ENCODE peak calls at places on chromosomes 1 and 21, in nine cellular contexts. U, L, K, R, O, S, G, W and N are unnamed samples.
A peak's percentile ranks its signal among the peaks of the same experiment; 100 is the strongest.

GRCh38 chr1:238061967-238062613 is 171.4 kb upstream of the ZP4 start:
- DNase-seq in U (no peak), L (peak; percentile 70), K (no peak), R (no peak), O (peak; percentile 77), S (no peak), G (no peak), W (no peak), N (peak; percentile 29)

GRCh38 chr21:42747746-42748351 is 94.4 kb downstream of the PDE9A start:
- DNase-seq in U (no peak), L (no peak), K (no peak), R (no peak), O (no peak), S (no peak), G (no peak), W (no peak), N (no peak)

GRCh38 chr1:173269490-173270230 is 62.5 kb upstream of the TNFSF4 start:
- DNase-seq in U (no peak), L (peak; percentile 91), K (no peak), R (peak; percentile 93), O (peak; percentile 83), S (no peak), G (no peak), W (no peak), N (peak; percentile 98)

GRCh38 chr21:28518620-28519019 is 474.1 kb downstream of the LTN1 start:
- DNase-seq in U (no peak), L (no peak), K (no peak), R (peak; percentile 36), O (no peak), S (no peak), G (no peak), W (no peak), N (no peak)

GRCh38 chr1:192235127-192235526 is 76.9 kb downstream of the RGS18 start:
- DNase-seq in U (no peak), L (no peak), K (no peak), R (peak; percentile 13), O (no peak), S (no peak), G (no peak), W (no peak), N (peak; percentile 53)

GRCh38 chr1:181604482-181604881 is 121.2 kb downstream of the CACNA1E start:
- DNase-seq in U (no peak), L (no peak), K (no peak), R (no peak), O (no peak), S (no peak), G (no peak), W (no peak), N (no peak)

GRCh38 chr1:114749835-114750234 is 7.9 kb downstream of the CSDE1 start:
- DNase-seq in U (no peak), L (no peak), K (no peak), R (no peak), O (no peak), S (no peak), G (no peak), W (no peak), N (no peak)

GRCh38 chr21:42375141-42375905 is 9.0 kb upstream of the TFF1 start:
- DNase-seq in U (no peak), L (no peak), K (no peak), R (no peak), O (no peak), S (no peak), G (no peak), W (no peak), N (no peak)

GRCh38 chr1:60894121-60894520 is 188.2 kb upstream of the NFIA start:
- DNase-seq in U (no peak), L (no peak), K (no peak), R (no peak), O (no peak), S (no peak), G (no peak), W (no peak), N (no peak)

GRCh38 chr1:16367258-16367967 is 371 bp downstream of the SZRD1 start:
- DNase-seq in U (peak; percentile 45), L (peak; percentile 89), K (peak; percentile 68), R (peak; percentile 87), O (peak; percentile 43), S (peak; percentile 95), G (peak; percentile 77), W (peak; percentile 68), N (peak; percentile 87)

GRCh38 chr1:245663373-245663772 is 508.6 kb downstream of the KIF26B start:
- DNase-seq in U (no peak), L (no peak), K (no peak), R (no peak), O (no peak), S (no peak), G (no peak), W (no peak), N (no peak)

GRCh38 chr1:221708076-221708571 is 33.8 kb downstream of the DUSP10 start:
- DNase-seq in U (no peak), L (peak; percentile 97), K (no peak), R (peak; percentile 44), O (no peak), S (no peak), G (peak; percentile 15), W (peak; percentile 17), N (peak; percentile 86)

GRCh38 chr1:56728964-56729363 is 83.8 kb downstream of the PRKAA2 start:
- DNase-seq in U (no peak), L (no peak), K (no peak), R (no peak), O (no peak), S (no peak), G (no peak), W (no peak), N (no peak)

GRCh38 chr1:107781245-107781644 is 183.7 kb downstream of the VAV3 start:
- DNase-seq in U (no peak), L (no peak), K (no peak), R (no peak), O (no peak), S (no peak), G (no peak), W (no peak), N (no peak)

GRCh38 chr1:155192346-155193274 is 15.1 kb downstream of the THBS3 start:
- DNase-seq in U (no peak), L (no peak), K (no peak), R (no peak), O (no peak), S (peak; percentile 81), G (peak; percentile 36), W (no peak), N (peak; percentile 12)

GRCh38 chr1:21161842-21162241 is 14.9 kb downstream of the EIF4G3 start:
- DNase-seq in U (no peak), L (no peak), K (no peak), R (no peak), O (no peak), S (no peak), G (no peak), W (no peak), N (no peak)

GRCh38 chr1:202349263-202349928 is 897 bp downstream of the PPP1R12B start:
- DNase-seq in U (no peak), L (peak; percentile 75), K (no peak), R (peak; percentile 86), O (no peak), S (no peak), G (no peak), W (no peak), N (peak; percentile 72)

GRCh38 chr1:64980745-64981601 is 14.6 kb upstream of the JAK1 start:
- DNase-seq in U (no peak), L (peak; percentile 83), K (no peak), R (peak; percentile 56), O (no peak), S (no peak), G (no peak), W (no peak), N (peak; percentile 54)

GRCh38 chr21:42061866-42062542 is 9.1 kb upstream of the UMODL1 start:
- DNase-seq in U (no peak), L (no peak), K (peak; percentile 60), R (no peak), O (no peak), S (peak; percentile 45), G (peak; percentile 44), W (peak; percentile 64), N (no peak)

GRCh38 chr1:59290173-59290954 is 6.5 kb upstream of the FGGY start:
- DNase-seq in U (no peak), L (peak; percentile 84), K (no peak), R (peak; percentile 64), O (no peak), S (peak; percentile 53), G (no peak), W (no peak), N (peak; percentile 63)

GRCh38 chr1:2391034-2391384 is 345 bp downstream of the MORN1 start:
- DNase-seq in U (no peak), L (peak; percentile 53), K (no peak), R (no peak), O (no peak), S (no peak), G (no peak), W (no peak), N (peak; percentile 51)

GRCh38 chr1:26538480-26539412 is 9.2 kb downstream of the RPS6KA1 start:
- DNase-seq in U (no peak), L (peak; percentile 55), K (no peak), R (peak; percentile 59), O (no peak), S (peak; percentile 19), G (peak; percentile 53), W (no peak), N (peak; percentile 18)

GRCh38 chr1:192579319-192579738 is 3.8 kb downstream of the RGS1 start:
- DNase-seq in U (no peak), L (peak; percentile 87), K (no peak), R (peak; percentile 28), O (no peak), S (no peak), G (no peak), W (no peak), N (peak; percentile 87)

GRCh38 chr1:14531519-14531918 is 67.0 kb upstream of the KAZN start:
- DNase-seq in U (no peak), L (no peak), K (no peak), R (no peak), O (no peak), S (no peak), G (no peak), W (no peak), N (no peak)

GRCh38 chr1:905071-905749 is 18.5 kb upstream of the SAMD11 start:
- DNase-seq in U (no peak), L (no peak), K (no peak), R (peak; percentile 24), O (no peak), S (peak; percentile 47), G (no peak), W (no peak), N (no peak)

GRCh38 chr1:70871790-70872189 is 175.8 kb downstream of the PTGER3 start:
- DNase-seq in U (no peak), L (no peak), K (no peak), R (no peak), O (no peak), S (no peak), G (no peak), W (no peak), N (no peak)

GRCh38 chr1:31902509-31902857 is 35.7 kb downstream of the PTP4A2 start:
- DNase-seq in U (no peak), L (no peak), K (no peak), R (no peak), O (no peak), S (no peak), G (no peak), W (no peak), N (no peak)

GRCh38 chr1:160829766-160830165 is 32.9 kb downstream of the CD244 start:
- DNase-seq in U (no peak), L (no peak), K (no peak), R (no peak), O (no peak), S (peak; percentile 31), G (no peak), W (no peak), N (no peak)